ENCODE peak calls at places on chromosome 3, in four cellular contexts. A is non-pigmented ciliary epithelial cell, N is mesenchymal stem cell, E is activated T-cell treated with anti-CD3 and anti-CD28 coated beads for 1 hour. Y is an unnamed sample.

GRCh38 chr3:80192871-80193270 is 425.1 kb upstream of the ROBO1 start:
- DNase-seq in E (no peak), N (peak), A (peak), Y (no peak)

GRCh38 chr3:116586285-116586944 is 123.2 kb upstream of the TUSC7 start:
- DNase-seq in N (no peak), E (no peak), A (no peak), Y (no peak)

GRCh38 chr3:62873672-62874397 is 1.4 kb downstream of the CADPS start:
- DNase-seq in E (no peak), A (no peak), N (no peak), Y (no peak)

GRCh38 chr3:16122661-16123060 is 51.8 kb upstream of the GALNT15 start:
- DNase-seq in E (no peak), N (no peak), A (no peak), Y (no peak)

GRCh38 chr3:133410191-133410892 is 10.5 kb downstream of the BFSP2 start:
- DNase-seq in A (no peak), N (no peak), E (no peak), Y (no peak)

GRCh38 chr3:16085884-16086608 is 88.4 kb upstream of the GALNT15 start:
- DNase-seq in N (no peak), A (no peak), E (no peak), Y (no peak)

GRCh38 chr3:48137425-48137999 is 50.7 kb downstream of the CDC25A start:
- DNase-seq in A (no peak), E (no peak), N (no peak), Y (no peak)

GRCh38 chr3:179876440-179876839 is 160.3 kb downstream of the PEX5L start:
- DNase-seq in N (no peak), A (no peak), E (no peak), Y (no peak)

GRCh38 chr3:74302274-74302673 is 312.2 kb downstream of the CNTN3 start:
- DNase-seq in A (no peak), E (no peak), N (no peak), Y (no peak)

GRCh38 chr3:14082108-14082657 is 42.5 kb downstream of the CHCHD4 start:
- DNase-seq in E (no peak), N (no peak), A (no peak), Y (no peak)

GRCh38 chr3:137263982-137264777 is 306.4 kb downstream of the IL20RB start:
- DNase-seq in E (no peak), N (no peak), A (no peak), Y (no peak)

GRCh38 chr3:69012836-69013255 is 638 bp downstream of the EOGT start:
- DNase-seq in N (peak), A (no peak), E (no peak), Y (no peak)